ENCODE peak calls at places on chromosomes 6 and 20, in nine cellular contexts. V is GM23338, L is spleen, A is heart right ventricle, J is adrenal gland, I is uterus, W is tibial nerve, Q is left ventricle myocardium inferior, R is IMR-90. O is an unnamed sample. For H3K4me1, the result is how much of the 10 kb centered on the place peaks cover.

GRCh38 chr6:111732390-111732789 is 126.7 kb upstream of the TRAF3IP2 start:
- DNase-seq in V (no peak), L (no peak), A (no peak), J (no peak), I (no peak), W (no peak), Q (no peak), R (no peak), O (no peak)

GRCh38 chr20:10909803-10910202 is 236.0 kb upstream of the JAG1 start:
- DNase-seq in V (no peak), L (no peak), A (no peak), J (no peak), I (no peak), W (no peak), Q (no peak), R (no peak), O (no peak)

GRCh38 chr20:49919009-49919408 is 3.7 kb upstream of the SPATA2 start:
- DNase-seq in V (no peak), L (no peak), A (no peak), J (no peak), I (no peak), W (no peak), Q (no peak), R (no peak), O (no peak)

GRCh38 chr20:42949865-42950264 is 239.8 kb downstream of the PTPRT start:
- DNase-seq in V (no peak), L (no peak), A (no peak), J (no peak), I (no peak), W (no peak), Q (no peak), R (no peak), O (no peak)

GRCh38 chr6:163577404-163577803 is 162.9 kb downstream of the QKI start:
- DNase-seq in V (no peak), L (no peak), A (no peak), J (no peak), I (no peak), W (no peak), Q (no peak), R (no peak), O (no peak)

GRCh38 chr6:128337619-128338018 is 182.8 kb downstream of the PTPRK start:
- DNase-seq in V (no peak), L (no peak), A (no peak), J (no peak), I (no peak), W (no peak), Q (no peak), R (peak), O (no peak)

GRCh38 chr6:17281497-17282481 is 628 bp downstream of the RBM24 start:
- DNase-seq in V (peak), L (no peak), A (peak), J (no peak), I (peak), W (no peak), Q (no peak), R (peak), O (no peak)

GRCh38 chr6:113856011-113856551 is 1.1 kb upstream of the MARCKS start:
- DNase-seq in V (peak), L (peak), A (peak), J (peak), I (no peak), W (no peak), Q (no peak), R (peak), O (peak)

GRCh38 chr6:98463038-98463437 is 371.3 kb upstream of the POU3F2 start:
- DNase-seq in V (no peak), L (no peak), A (no peak), J (no peak), I (no peak), W (no peak), Q (no peak), R (no peak), O (no peak)

GRCh38 chr6:145400508-145400907 is 334.8 kb downstream of the EPM2A start:
- DNase-seq in V (no peak), L (no peak), A (no peak), J (no peak), I (no peak), W (no peak), Q (no peak), R (no peak), O (no peak)

GRCh38 chr6:157941101-157941863 is 40.4 kb upstream of the SYNJ2 start:
- DNase-seq in V (no peak), L (no peak), A (no peak), J (no peak), I (no peak), W (no peak), Q (no peak), R (no peak), O (no peak)

GRCh38 chr6:46170357-46171289 is at the start of gene ENPP5:
- DNase-seq in V (peak), L (peak), A (peak), J (peak), I (peak), W (peak), Q (peak), R (no peak), O (peak)

GRCh38 chr20:51732454-51732791 is 35.8 kb downstream of the ATP9A start:
- DNase-seq in V (no peak), L (no peak), A (no peak), J (no peak), I (peak), W (no peak), Q (no peak), R (peak), O (no peak)

GRCh38 chr6:11727995-11728961 is 50.3 kb downstream of the ADTRP start:
- DNase-seq in V (no peak), L (no peak), A (no peak), J (no peak), I (no peak), W (no peak), Q (no peak), R (no peak), O (no peak)

GRCh38 chr6:93416575-93417420 is 2.6 kb downstream of the EPHA7 start:
- DNase-seq in V (peak), L (peak), A (peak), J (no peak), I (no peak), W (no peak), Q (peak), R (no peak), O (no peak)

GRCh38 chr20:23060629-23061028 is 11.2 kb upstream of the THBD start:
- DNase-seq in V (no peak), L (no peak), A (no peak), J (no peak), I (no peak), W (no peak), Q (no peak), R (no peak), O (no peak)

DNA sequence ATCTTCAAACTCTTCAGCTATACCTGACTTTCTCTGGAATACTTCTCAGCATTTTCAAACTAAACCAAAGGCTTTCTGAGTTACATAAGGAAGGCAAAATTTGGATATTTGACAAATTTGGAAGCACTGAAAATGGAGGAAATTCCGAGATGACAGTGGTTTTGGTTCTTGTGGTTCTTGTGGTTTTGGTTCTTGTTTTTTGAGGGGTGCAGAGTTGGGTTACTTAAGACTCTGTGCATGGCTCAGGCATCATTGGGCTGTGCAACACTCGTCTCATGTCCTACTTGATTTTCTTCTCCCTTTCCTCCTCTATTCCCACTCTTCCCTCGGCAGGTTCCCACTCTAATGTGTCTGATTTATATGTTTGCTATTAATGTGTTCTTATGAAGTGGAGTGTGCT is 78.0 kb downstream of the SLC22A3 start:
- DNase-seq in V (no peak), L (no peak), A (no peak), J (no peak), I (no peak), W (no peak), Q (no peak), R (no peak), O (no peak)
- H3K4me1 ChIP-seq in V (under half), L (under half), A (under half), J (under half), I (under half), W (under half), Q (under half), R (under half), O (under half)

GRCh38 chr6:131828946-131829345 is 21.1 kb downstream of the ENPP1 start:
- DNase-seq in V (no peak), L (no peak), A (no peak), J (no peak), I (no peak), W (no peak), Q (no peak), R (no peak), O (no peak)
- TF ChIP-seq CTCF in V (no peak), L (no peak), A (no peak), J (no peak), I (no peak), W (no peak), Q (no peak), R (no peak), O (no peak)

DNA sequence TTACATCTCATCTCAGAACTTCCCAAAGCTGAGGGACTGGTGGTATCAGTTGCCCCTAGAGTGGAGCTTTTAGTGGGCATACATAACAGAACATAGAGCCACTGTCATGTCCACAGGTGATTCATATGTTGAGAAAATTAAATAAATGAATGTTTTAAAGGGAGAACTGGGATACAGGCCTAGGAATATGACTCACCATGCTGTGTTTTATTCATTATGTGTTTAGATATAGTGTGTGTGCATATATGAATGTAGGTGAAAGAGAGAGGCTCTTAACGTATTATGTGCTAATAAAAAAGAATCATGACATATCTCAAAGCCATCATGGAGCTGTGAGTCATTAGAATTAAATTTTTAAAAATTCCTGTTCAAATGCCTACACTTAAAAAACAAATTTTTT is 332.2 kb upstream of the RSPO3 start:
- DNase-seq in V (no peak), L (no peak), A (no peak), J (no peak), I (no peak), W (no peak), Q (no peak), R (peak), O (no peak)
- H3K27ac ChIP-seq in V (no peak), L (no peak), A (no peak), J (no peak), I (no peak), W (no peak), Q (no peak), R (no peak), O (no peak)

GRCh38 chr6:52564856-52565255 is 12.0 kb downstream of the TRAM2 start:
- DNase-seq in V (no peak), L (no peak), A (no peak), J (no peak), I (no peak), W (no peak), Q (no peak), R (no peak), O (no peak)

GRCh38 chr6:52566853-52567279 is 10.0 kb downstream of the TRAM2 start:
- DNase-seq in V (no peak), L (no peak), A (no peak), J (peak), I (no peak), W (no peak), Q (no peak), R (peak), O (no peak)

GRCh38 chr6:52568320-52568719 is 8.5 kb downstream of the TRAM2 start:
- DNase-seq in V (no peak), L (no peak), A (no peak), J (no peak), I (no peak), W (no peak), Q (no peak), R (no peak), O (no peak)

GRCh38 chr6:52562915-52563314 is 13.9 kb downstream of the TRAM2 start:
- DNase-seq in V (no peak), L (no peak), A (no peak), J (no peak), I (no peak), W (no peak), Q (no peak), R (no peak), O (no peak)

GRCh38 chr6:52566201-52566600 is 10.7 kb downstream of the TRAM2 start:
- DNase-seq in V (no peak), L (no peak), A (no peak), J (no peak), I (no peak), W (no peak), Q (no peak), R (no peak), O (no peak)
- H3K4me1 ChIP-seq in V (under half), L (half or more), A (half or more), J (under half), I (under half), W (under half), Q (half or more), R (under half), O (under half)

GRCh38 chr20:62021794-62022419 is 43.8 kb downstream of the TAF4 start:
- DNase-seq in V (no peak), L (no peak), A (no peak), J (no peak), I (no peak), W (no peak), Q (no peak), R (no peak), O (no peak)
- TF ChIP-seq CTCF in V (no peak), L (no peak), A (no peak), J (no peak), I (no peak), W (no peak), Q (no peak), R (no peak), O (no peak)

DNA sequence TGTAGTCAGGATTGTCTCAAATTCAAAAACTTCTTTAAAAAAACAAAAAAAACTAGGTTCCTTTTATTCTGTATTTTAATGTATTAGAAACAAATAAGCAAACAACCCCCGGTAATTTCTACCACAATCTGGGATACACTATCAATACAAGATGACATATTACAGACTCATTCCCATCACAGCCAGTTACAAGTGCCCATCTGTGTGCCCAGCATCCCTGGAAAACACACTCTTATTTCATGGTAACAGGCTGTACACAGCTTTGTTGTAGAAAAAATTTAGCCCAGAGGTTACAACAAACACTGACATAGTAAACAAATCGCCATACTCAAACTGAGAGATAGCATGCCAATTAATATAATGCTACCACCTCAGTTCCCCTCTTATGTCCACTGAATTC is 16.3 kb downstream of the HBS1L start:
- DNase-seq in V (no peak), L (no peak), A (no peak), J (no peak), I (no peak), W (no peak), Q (no peak), R (no peak), O (no peak)
- H3K27ac ChIP-seq in V (no peak), L (no peak), A (no peak), J (no peak), I (no peak), W (no peak), Q (no peak), R (no peak), O (no peak)

DNA sequence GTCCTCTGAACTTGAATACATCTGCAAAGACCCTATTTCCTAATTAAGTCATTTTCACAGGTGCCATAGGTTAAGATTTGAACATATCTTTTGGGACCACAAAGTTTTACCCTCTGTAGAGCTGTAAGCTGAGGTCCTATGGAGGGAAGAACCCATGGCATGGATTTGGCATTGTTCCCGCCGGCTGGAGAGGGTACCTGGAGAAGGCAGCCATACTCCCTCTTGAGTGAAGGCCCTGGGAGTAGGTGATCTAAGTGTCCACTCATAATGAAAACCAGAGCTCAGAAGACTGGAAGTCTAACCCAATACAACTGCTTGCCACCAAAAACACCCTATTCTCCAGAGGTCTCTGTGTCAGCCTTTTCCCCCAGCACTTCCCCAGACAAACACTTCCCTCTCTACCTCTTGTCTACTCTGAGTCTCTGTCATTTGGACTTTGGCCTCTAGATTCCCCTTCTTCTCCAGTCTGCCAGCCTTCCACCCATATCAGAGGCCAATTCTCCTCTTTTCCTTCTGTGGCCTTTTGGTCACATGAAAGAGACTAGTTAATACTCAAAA is 364.0 kb downstream of the MAFB start:
- DNase-seq in V (no peak), L (no peak), A (no peak), J (no peak), I (no peak), W (no peak), Q (no peak), R (no peak), O (no peak)
- H3K4me1 ChIP-seq in V (under half), L (under half), A (under half), J (under half), I (under half), W (under half), Q (under half), R (under half), O (under half)

GRCh38 chr6:63351995-63352586 is 32.3 kb upstream of the LGSN start:
- DNase-seq in V (peak), L (no peak), A (no peak), J (no peak), I (no peak), W (no peak), Q (no peak), R (peak), O (no peak)
- TF ChIP-seq CTCF in V (peak), L (no peak), A (peak), J (peak), I (peak), W (peak), Q (peak), R (peak), O (peak)

O was measured in pancreas.